ENCODE peak calls at places on chromosomes 16 and 17, in eight cellular contexts. V is T-helper 2 cell; P is HuH-7; L is H7; J is EL; E is COR-L47; K is stimulated activated CD8-positive, alpha-beta memory T cell treated with anti-CD3 and anti-CD28 coated beads, Interleukin-15, amount 100 ng/mL, for 24 hours; F is GM23338. Z is an unnamed sample.

GRCh38 chr17:17554266-17554665 is 37.2 kb downstream of the PEMT start:
- DNase-seq in V (no peak), P (no peak), L (no peak), J (no peak), E (no peak), K (no peak), F (no peak), Z (no peak)

GRCh38 chr16:52630711-52631110 is 83.8 kb upstream of the TOX3 start:
- DNase-seq in V (no peak), P (no peak), L (no peak), J (no peak), E (no peak), K (no peak), F (no peak), Z (no peak)

GRCh38 chr16:56351481-56351880 is 73.9 kb downstream of the AMFR start:
- DNase-seq in V (no peak), P (no peak), L (no peak), J (no peak), E (no peak), K (no peak), F (no peak), Z (no peak)

GRCh38 chr16:56793504-56793903 is 63.6 kb downstream of the NUP93 start:
- DNase-seq in V (no peak), P (no peak), L (no peak), J (peak; percentile 32), E (peak; percentile 25), K (no peak), F (peak; percentile 55), Z (no peak)

GRCh38 chr16:25140459-25140858 is 28.9 kb downstream of the LCMT1 start:
- DNase-seq in V (no peak), P (no peak), L (no peak), J (peak; percentile 46), E (no peak), K (no peak), F (no peak), Z (no peak)

GRCh38 chr17:3887811-3888210 is 5.0 kb downstream of the CAMKK1 start:
- DNase-seq in V (no peak), P (no peak), L (no peak), J (no peak), E (no peak), K (no peak), F (no peak), Z (no peak)

GRCh38 chr17:15981208-15981607 is 18.3 kb downstream of the ZSWIM7 start:
- DNase-seq in V (no peak), P (no peak), L (no peak), J (no peak), E (no peak), K (no peak), F (no peak), Z (peak; percentile 28)

GRCh38 chr16:75341934-75342811 is 90.7 kb upstream of the BCAR1 start:
- DNase-seq in V (no peak), P (peak; percentile 28), L (no peak), J (peak; percentile 74), E (no peak), K (no peak), F (no peak), Z (no peak)

GRCh38 chr17:2656293-2656692 is 55.3 kb downstream of the CLUH start:
- DNase-seq in V (no peak), P (no peak), L (no peak), J (no peak), E (no peak), K (no peak), F (no peak), Z (no peak)

GRCh38 chr17:49832840-49833599 is 14.8 kb downstream of the TAC4 start:
- DNase-seq in V (no peak), P (no peak), L (no peak), J (no peak), E (no peak), K (no peak), F (no peak), Z (no peak)

GRCh38 chr16:1533443-1533951 is at the start of gene TMEM204:
- DNase-seq in V (no peak), P (no peak), L (peak; percentile 78), J (peak; percentile 85), E (no peak), K (no peak), F (peak; percentile 33), Z (no peak)

GRCh38 chr16:31409433-31409832 is 16.3 kb downstream of the ITGAD start:
- DNase-seq in V (no peak), P (no peak), L (no peak), J (peak; percentile 59), E (no peak), K (no peak), F (no peak), Z (no peak)

GRCh38 chr17:1829189-1829578 is 518 bp downstream of the SMYD4 start:
- DNase-seq in V (no peak), P (no peak), L (no peak), J (peak; percentile 19), E (no peak), K (no peak), F (peak; percentile 53), Z (no peak)

GRCh38 chr16:84617631-84618427 is at the start of gene COTL1:
- DNase-seq in V (peak; percentile 86), P (peak; percentile 94), L (peak; percentile 99), J (peak; percentile 99), E (peak; percentile 94), K (peak; percentile 88), F (peak; percentile 98), Z (peak; percentile 94)

GRCh38 chr16:82715833-82716232 is 89.1 kb downstream of the CDH13 start:
- DNase-seq in V (no peak), P (no peak), L (no peak), J (no peak), E (no peak), K (no peak), F (no peak), Z (no peak)

GRCh38 chr16:88686062-88686438 is 257 bp downstream of the SNAI3 start:
- DNase-seq in V (no peak), P (no peak), L (no peak), J (no peak), E (peak; percentile 65), K (no peak), F (peak; percentile 67), Z (peak; percentile 47)

GRCh38 chr17:76502326-76503211 is 1.3 kb upstream of the RHBDF2 start:
- DNase-seq in V (no peak), P (no peak), L (no peak), J (no peak), E (no peak), K (no peak), F (no peak), Z (no peak)

GRCh38 chr17:38896373-38896954 is 26.6 kb downstream of the LASP1 start:
- DNase-seq in V (no peak), P (no peak), L (peak; percentile 83), J (no peak), E (no peak), K (no peak), F (peak; percentile 63), Z (no peak)

GRCh38 chr16:918068-918467 is 52.7 kb downstream of the LMF1 start:
- DNase-seq in V (no peak), P (no peak), L (no peak), J (no peak), E (peak; percentile 57), K (no peak), F (no peak), Z (no peak)